ENCODE peak calls at places on chromosomes 2 and 18, in five cellular contexts. K is A549, V is GM12878, C is SK-N-SH, Y is Panc1. I is an unnamed sample.
A peak's percentile ranks its signal among the peaks of the same experiment; 100 is the strongest.

GRCh38 chr18:33128581-33128980 is 311.9 kb downstream of the CCDC178 start:
- DNase-seq in K (no peak), V (no peak), C (no peak), Y (peak; percentile 32), I (no peak)

GRCh38 chr2:74548285-74548918 is 5.3 kb downstream of the LOXL3 start:
- DNase-seq in K (no peak), V (no peak), C (peak; percentile 40), Y (no peak), I (no peak)

GRCh38 chr2:206970589-206971375 is 31.5 kb downstream of the CPO start:
- DNase-seq in K (no peak), V (no peak), C (no peak), Y (no peak), I (no peak)

GRCh38 chr18:71682591-71682990 is 861.6 kb downstream of the CBLN2 start:
- DNase-seq in K (no peak), V (no peak), C (no peak), Y (no peak), I (no peak)

GRCh38 chr2:150080115-150080514 is 407.4 kb downstream of the RND3 start:
- DNase-seq in K (no peak), V (no peak), C (no peak), Y (no peak), I (no peak)

GRCh38 chr2:133887676-133888040 is 319.4 kb upstream of the NCKAP5 start:
- DNase-seq in K (no peak), V (no peak), C (no peak), Y (no peak), I (no peak)

GRCh38 chr2:52501715-52502475 is 1265.7 kb upstream of the CHAC2 start:
- DNase-seq in K (no peak), V (no peak), C (no peak), Y (no peak), I (no peak)

GRCh38 chr18:13409997-13410396 is 191.4 kb downstream of the LDLRAD4 start:
- DNase-seq in K (no peak), V (no peak), C (no peak), Y (no peak), I (no peak)

GRCh38 chr2:67135201-67135600 is 261.9 kb upstream of the ETAA1 start:
- DNase-seq in K (no peak), V (no peak), C (no peak), Y (no peak), I (no peak)

DNA sequence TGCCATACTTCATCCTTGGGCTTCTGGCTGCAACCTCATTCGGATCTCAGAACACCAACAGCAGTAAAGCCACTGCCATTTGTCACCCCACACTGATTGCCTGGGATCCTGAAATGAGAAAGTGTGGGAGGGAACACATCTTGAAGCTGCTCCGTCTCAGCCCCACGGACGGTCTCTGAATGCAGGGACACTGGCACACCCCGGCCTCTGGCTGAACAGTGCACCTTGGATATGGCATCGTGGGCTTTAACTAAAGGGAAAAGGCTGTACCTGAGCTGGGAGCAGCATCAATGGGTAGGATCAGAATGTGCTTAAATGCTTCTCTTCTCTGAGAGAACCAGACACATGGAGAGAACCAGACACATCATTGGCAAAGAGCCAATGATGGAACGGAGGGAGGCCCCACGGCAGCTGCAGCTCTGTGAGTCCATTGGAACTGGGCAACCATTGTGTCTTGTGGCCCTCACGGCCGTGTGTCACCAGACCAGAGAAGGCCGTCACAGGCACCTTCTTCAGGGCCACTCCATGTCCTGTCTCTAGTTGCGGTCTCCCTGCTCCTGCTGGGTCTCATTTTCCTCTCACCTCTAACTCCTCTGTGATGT is 193.4 kb upstream of the MYT1L start:
- DNase-seq in K (no peak), V (no peak), C (peak; percentile 72), Y (no peak), I (no peak)
- TF ChIP-seq REST in K (no peak), V (no peak), C (no peak), Y (no peak), I (no peak)

DNA sequence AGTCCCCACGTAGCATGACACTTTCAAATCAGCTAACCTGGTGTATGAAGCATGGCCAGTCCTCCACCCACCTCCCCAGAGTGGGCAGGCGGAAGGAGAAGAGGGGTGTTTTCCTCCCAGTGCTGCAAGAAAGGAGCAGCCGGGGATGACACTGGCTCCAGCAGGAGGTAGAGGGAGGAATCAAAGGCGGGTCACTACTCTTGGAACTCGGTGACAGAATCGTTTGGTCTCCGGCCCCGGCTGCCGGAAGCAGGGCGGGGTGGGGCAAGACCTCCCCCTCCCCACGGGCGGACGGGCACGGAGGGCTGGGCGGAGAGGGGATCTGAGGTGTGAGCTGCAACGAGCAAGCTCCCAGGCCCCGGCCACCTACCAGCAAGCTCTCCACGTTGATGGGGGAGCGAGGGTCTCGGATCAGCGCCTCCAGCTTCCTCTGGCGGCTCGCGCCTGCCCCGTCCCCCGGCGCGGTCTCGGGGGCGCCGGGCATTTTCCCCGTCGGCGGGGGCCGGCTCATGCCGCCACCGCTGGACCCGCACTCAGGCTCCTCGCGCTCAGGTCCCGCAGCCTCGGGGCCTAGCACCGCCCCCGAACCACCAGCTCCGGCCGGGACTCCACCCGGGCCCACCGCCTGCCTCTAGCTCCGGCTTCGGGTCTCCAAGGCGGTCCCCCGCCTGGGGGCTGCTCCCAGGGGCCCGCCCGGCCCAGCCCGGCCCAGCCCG is 652 bp downstream of the ROCK2 start:
- DNase-seq in K (peak; percentile 36), V (no peak), C (peak; percentile 81), Y (no peak), I (no peak)
- TF ChIP-seq REST in K (no peak), V (no peak), C (no peak), Y (no peak), I (no peak)

GRCh38 chr18:63322246-63322645 is 2.7 kb upstream of the BCL2 start:
- DNase-seq in K (no peak), V (no peak), C (no peak), Y (no peak), I (no peak)

GRCh38 chr18:63319383-63320040 is at the start of gene BCL2:
- DNase-seq in K (peak; percentile 6), V (no peak), C (no peak), Y (no peak), I (no peak)

GRCh38 chr18:63320041-63320689 is 596 bp upstream of the BCL2 start:
- DNase-seq in K (peak; percentile 28), V (no peak), C (peak; percentile 90), Y (no peak), I (peak; percentile 29)

GRCh38 chr18:63321291-63321690 is 1.7 kb upstream of the BCL2 start:
- DNase-seq in K (no peak), V (no peak), C (no peak), Y (no peak), I (no peak)

DNA sequence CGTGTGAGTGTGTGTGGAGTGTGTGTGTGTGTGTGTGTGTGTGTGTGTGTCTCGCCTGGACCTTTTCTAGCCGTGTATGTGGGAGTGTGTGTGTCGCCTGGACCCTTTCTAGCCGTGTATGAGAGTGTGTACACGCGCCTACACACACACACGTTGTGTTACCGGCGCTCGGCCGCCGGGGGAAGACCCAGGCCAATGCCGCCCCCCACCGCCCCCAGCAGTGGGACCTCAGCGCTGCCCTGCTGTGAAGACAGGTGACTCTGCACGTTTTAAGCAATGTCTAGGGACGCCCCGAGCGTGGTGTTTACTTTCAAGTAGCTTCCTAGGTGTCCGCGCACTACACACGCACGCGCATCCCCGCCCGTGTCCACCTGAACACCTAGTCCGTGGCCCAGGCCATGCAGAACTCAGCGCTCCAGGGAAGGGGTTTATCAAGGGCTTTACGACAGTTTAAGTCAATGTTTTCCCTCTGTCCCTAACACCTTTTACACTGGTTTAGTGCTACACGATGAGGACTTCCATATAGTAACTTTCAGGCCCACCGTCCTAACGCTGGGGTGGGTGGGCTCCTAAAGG is 1.2 kb upstream of the BCL2 start:
- DNase-seq in K (no peak), V (no peak), C (peak; percentile 58), Y (no peak), I (no peak)
- TF ChIP-seq REST in K (no peak), V (no peak), C (no peak), Y (no peak), I (no peak)

GRCh38 chr18:55120896-55121295 is 161.6 kb upstream of the CCDC68 start:
- DNase-seq in K (no peak), V (no peak), C (no peak), Y (no peak), I (no peak)

GRCh38 chr18:55121397-55122170 is 162.3 kb upstream of the CCDC68 start:
- DNase-seq in K (no peak), V (no peak), C (no peak), Y (no peak), I (no peak)

GRCh38 chr18:55116855-55117254 is 157.6 kb upstream of the CCDC68 start:
- DNase-seq in K (no peak), V (no peak), C (no peak), Y (no peak), I (no peak)

GRCh38 chr18:55115606-55116005 is 156.3 kb upstream of the CCDC68 start:
- DNase-seq in K (no peak), V (no peak), C (no peak), Y (no peak), I (no peak)

GRCh38 chr18:55119434-55119833 is 160.2 kb upstream of the CCDC68 start:
- DNase-seq in K (no peak), V (no peak), C (no peak), Y (no peak), I (no peak)
- TF ChIP-seq REST in K (no peak), V (no peak), C (no peak), Y (no peak), I (no peak)

GRCh38 chr2:238261718-238262375 is 22.0 kb upstream of the HES6 start:
- DNase-seq in K (no peak), V (no peak), C (no peak), Y (no peak), I (no peak)
- TF ChIP-seq REST in K (no peak), V (no peak), C (no peak), Y (no peak), I (no peak)

DNA sequence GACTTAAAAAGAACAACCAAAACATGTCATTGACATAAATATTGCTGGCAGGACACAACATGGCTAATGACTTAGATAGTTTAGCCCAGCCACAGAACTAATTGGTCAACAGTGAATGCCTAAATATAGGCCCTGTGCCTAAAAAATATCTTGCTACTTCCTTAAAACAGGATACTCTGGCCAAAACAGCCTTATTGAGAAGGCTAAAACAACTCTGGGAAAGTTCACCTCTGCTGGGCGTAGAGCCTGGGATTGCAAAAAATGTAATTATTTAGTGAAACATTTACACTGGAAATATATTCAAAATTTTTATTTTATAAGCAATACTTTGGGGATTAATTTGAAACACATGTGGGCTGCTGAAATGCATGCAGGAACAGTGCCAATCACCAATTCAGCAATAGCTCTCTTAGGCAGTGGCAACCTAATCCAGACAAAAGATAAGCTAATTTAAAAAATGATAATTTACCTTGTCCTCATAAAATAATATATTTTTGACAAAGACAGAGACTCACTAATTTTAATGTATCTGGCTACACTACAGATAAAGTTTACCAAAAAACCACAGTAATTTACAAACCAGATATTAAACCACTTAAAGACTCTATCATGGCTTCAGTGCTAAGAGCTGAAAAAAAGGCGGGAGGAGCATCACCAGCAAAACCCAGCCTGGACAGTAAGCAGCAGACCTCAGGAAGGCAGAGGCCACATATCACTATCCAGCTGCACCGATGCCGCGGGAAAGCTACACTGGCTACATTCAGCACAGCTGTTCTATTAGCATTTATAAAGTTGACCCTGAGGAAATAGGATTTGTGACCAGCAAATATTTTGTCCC is 18.5 kb downstream of the TRAK2 start:
- DNase-seq in K (no peak), V (no peak), C (peak; percentile 80), Y (no peak), I (no peak)
- TF ChIP-seq REST in K (no peak), V (no peak), C (no peak), Y (no peak), I (no peak)

I was measured in HCT116.